ENCODE peak calls at places on chromosomes 6 and 20, in five cellular contexts. A is OCI-LY7, X is PC-3, N is endothelial cell of umbilical vein, K is GM23248. L is an unnamed sample.

GRCh38 chr20:60632420-60633262 is 619.4 kb upstream of the CDH4 start:
- DNase-seq in X (no peak), N (no peak), A (no peak), K (peak; percentile 20), L (no peak)

GRCh38 chr6:56246941-56247653 is at the start of gene COL21A1:
- DNase-seq in K (peak; percentile 53), A (no peak), X (peak; percentile 61), N (peak; percentile 35), L (peak; percentile 45)

GRCh38 chr6:154868143-154868594 is 126.9 kb upstream of the TIAM2 start:
- DNase-seq in X (peak; percentile 66), A (peak; percentile 64), N (peak; percentile 57), K (peak; percentile 84), L (peak; percentile 52)

GRCh38 chr6:105459049-105459448 is 56.2 kb upstream of the PREP start:
- DNase-seq in X (peak; percentile 56), A (no peak), K (no peak), N (peak; percentile 22), L (no peak)

GRCh38 chr6:167827062-167827587 is 414 bp downstream of the AFDN start:
- DNase-seq in X (peak; percentile 30), A (peak; percentile 53), N (no peak), K (peak; percentile 72), L (peak; percentile 17)

GRCh38 chr20:57061058-57061900 is 205.2 kb downstream of the BMP7 start:
- DNase-seq in X (peak; percentile 68), K (peak; percentile 52), A (peak; percentile 14), N (no peak), L (no peak)

GRCh38 chr6:28423546-28423945 is 19.7 kb downstream of the ZSCAN23 start:
- DNase-seq in N (no peak), K (no peak), A (no peak), X (no peak), L (no peak)

GRCh38 chr6:27862396-27863061 is 49.7 kb downstream of the OR2B2 start:
- DNase-seq in A (peak; percentile 35), X (peak; percentile 41), N (no peak), K (no peak), L (peak; percentile 6)

GRCh38 chr6:108847738-108848115 is 495 bp upstream of the ARMC2 start:
- DNase-seq in A (no peak), N (no peak), K (no peak), X (no peak), L (no peak)

GRCh38 chr6:69164564-69165252 is 529.6 kb downstream of the ADGRB3 start:
- DNase-seq in N (no peak), K (peak; percentile 3), X (peak; percentile 2), A (no peak), L (peak; percentile 18)

DNA sequence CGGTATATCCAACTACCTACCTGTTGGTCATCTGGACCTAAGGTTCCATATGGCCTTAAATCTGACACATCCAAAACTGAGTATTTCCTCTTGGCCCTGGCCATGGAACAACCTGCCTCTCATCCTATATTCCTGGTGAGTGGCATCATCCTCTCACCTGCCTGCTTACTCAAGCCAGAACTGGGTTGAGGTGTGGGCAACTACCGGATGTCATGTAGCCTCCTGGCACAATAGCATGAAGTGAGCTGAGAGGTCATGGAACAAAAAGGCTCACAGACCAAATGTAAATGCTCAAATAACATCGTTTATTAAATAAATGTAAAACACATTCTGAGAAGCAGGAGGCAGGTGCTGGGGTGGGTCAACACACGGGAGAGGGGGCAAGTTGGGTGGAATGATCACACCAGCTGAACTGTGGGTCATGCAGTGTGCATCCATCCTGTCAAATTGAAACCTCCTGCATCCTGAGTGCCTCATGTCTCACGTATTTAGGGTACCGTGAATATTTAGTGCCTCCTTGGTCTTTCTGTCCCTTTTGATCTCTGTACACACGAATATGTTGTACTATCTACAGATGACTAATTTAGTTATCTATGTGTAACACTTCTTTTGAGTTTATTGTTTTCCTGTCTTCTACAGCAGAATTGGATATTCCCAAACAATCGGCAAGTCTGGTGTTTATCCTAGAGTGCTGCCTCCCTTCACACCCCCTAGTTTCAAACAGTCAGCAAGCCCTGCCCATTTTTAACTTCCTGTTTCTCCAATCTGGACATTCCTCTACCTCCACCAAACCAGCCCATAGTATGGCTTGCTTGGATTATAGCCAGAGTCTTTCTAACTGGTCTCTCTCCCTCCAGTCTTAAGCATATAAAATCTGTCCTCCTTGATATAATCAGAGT is 7.9 kb upstream of the POU5F1 start:
- DNase-seq in X (no peak), K (no peak), A (no peak), N (peak; percentile 29), L (no peak)
- H2AFZ ChIP-seq in X (no peak overlapping the region), K (peak overlapping the region; percentile 17), A (no peak overlapping the region), N (peak overlapping the region; percentile 47), L (peak overlapping the region; percentile 24)

GRCh38 chr6:75128881-75129570 is 76.8 kb downstream of the COL12A1 start:
- DNase-seq in A (no peak), N (no peak), X (no peak), K (peak; percentile 45), L (peak; percentile 88)

GRCh38 chr6:75124983-75125382 is 80.9 kb downstream of the COL12A1 start:
- DNase-seq in X (no peak), N (no peak), K (no peak), A (no peak), L (peak; percentile 31)

GRCh38 chr6:75135447-75135846 is 70.4 kb downstream of the COL12A1 start:
- DNase-seq in N (no peak), X (no peak), A (no peak), K (peak; percentile 54), L (peak; percentile 50)

GRCh38 chr6:75126518-75126917 is 79.3 kb downstream of the COL12A1 start:
- DNase-seq in N (peak; percentile 52), A (no peak), K (no peak), X (no peak), L (no peak)

DNA sequence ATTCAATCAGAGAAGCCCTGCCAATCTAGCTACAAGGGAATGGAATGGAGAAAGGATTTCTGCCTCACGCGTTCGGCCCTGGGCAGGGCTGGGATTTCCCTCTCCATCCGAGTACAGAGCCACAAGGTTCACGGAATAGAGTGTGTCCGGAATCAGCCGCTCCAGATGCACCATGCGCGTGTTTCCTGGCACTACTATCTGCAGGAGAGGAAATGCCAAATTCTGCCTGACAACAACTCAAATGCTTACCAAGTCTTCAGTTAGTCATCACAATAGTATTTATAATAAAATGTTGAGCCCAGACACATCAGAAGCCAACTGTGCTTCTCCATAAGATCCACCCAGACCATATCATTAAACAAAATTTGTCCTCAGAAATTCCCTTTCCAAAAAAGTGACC is 75.1 kb downstream of the COL12A1 start:
- DNase-seq in A (no peak), X (peak; percentile 25), N (no peak), K (peak; percentile 76), L (peak; percentile 57)
- H2AFZ ChIP-seq in A (no peak overlapping the region), X (no peak overlapping the region), N (no peak overlapping the region), K (no peak overlapping the region), L (no peak overlapping the region)

DNA sequence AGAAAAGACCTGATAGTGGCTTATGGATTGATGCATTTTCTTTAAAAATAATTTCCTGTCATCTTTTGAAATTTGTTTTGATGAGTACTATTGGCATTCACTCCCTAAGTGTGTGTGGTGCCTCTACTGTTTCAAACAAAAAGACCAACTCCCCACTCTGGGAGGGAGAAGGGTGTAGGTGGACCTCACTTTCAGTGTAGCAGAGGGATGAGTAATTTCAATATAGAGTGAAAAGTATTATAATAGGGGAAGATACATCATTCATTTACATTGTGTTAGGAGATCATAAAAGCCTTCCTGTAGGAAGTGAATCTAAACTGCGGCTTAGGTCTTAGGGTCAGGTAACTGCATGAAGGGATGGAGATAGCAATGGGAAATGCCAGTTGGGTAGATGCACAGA is 46.4 kb downstream of the SAMD3 start:
- DNase-seq in N (no peak), X (no peak), A (no peak), K (no peak), L (no peak)
- H2AFZ ChIP-seq in N (no peak overlapping the region), X (no peak overlapping the region), A (no peak overlapping the region), K (no peak overlapping the region), L (no peak overlapping the region)

GRCh38 chr20:62901891-62902290 is 24.4 kb downstream of the DIDO1 start:
- DNase-seq in K (no peak), N (no peak), A (no peak), X (no peak), L (no peak)

GRCh38 chr20:62898970-62899632 is 27.2 kb downstream of the DIDO1 start:
- DNase-seq in K (no peak), N (no peak), A (no peak), X (no peak), L (no peak)

GRCh38 chr20:62899633-62900051 is 26.7 kb downstream of the DIDO1 start:
- DNase-seq in X (no peak), A (no peak), K (peak; percentile 32), N (no peak), L (no peak)

GRCh38 chr20:62900692-62901584 is 25.4 kb downstream of the DIDO1 start:
- DNase-seq in K (peak; percentile 30), X (peak; percentile 76), A (peak; percentile 46), N (peak; percentile 19), L (peak; percentile 23)

GRCh38 chr20:62900052-62900691 is 26.1 kb downstream of the DIDO1 start:
- DNase-seq in N (peak; percentile 73), A (peak; percentile 75), X (peak; percentile 74), K (peak; percentile 88), L (peak; percentile 58)
- H2AFZ ChIP-seq in N (no peak overlapping the region), A (no peak overlapping the region), X (no peak overlapping the region), K (no peak overlapping the region), L (no peak overlapping the region)

DNA sequence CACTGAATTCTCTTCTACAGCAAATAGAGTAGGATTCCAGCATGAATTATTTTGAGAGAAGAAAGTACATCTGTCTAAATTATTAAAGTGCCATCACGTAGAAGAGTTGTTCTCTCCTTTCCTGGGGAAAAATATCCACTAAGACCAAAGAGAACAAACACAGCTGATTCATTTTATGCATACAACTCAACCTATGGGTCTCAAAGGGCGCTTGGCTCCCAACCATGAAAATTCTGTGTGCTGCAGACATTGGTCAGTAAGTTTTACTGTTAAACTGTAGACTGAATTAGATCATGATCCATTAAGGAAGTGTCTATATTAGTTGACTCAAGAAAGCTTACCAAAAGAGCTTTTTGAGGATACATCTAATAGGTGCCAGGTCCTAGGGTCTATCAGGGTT is 83.5 kb downstream of the FRK start:
- DNase-seq in A (no peak), X (no peak), K (no peak), N (no peak), L (no peak)
- H2AFZ ChIP-seq in A (no peak overlapping the region), X (no peak overlapping the region), K (no peak overlapping the region), N (no peak overlapping the region), L (no peak overlapping the region)

GRCh38 chr6:136563386-136564152 is 13.3 kb upstream of the MAP7 start:
- DNase-seq in A (no peak), N (no peak), X (no peak), K (no peak), L (no peak)

GRCh38 chr6:136564170-136564569 is 13.9 kb upstream of the MAP7 start:
- DNase-seq in K (no peak), N (no peak), X (no peak), A (no peak), L (no peak)

GRCh38 chr6:136566851-136567250 is 16.6 kb upstream of the MAP7 start:
- DNase-seq in K (no peak), X (peak; percentile 4), A (no peak), N (peak; percentile 49), L (no peak)

GRCh38 chr6:136566007-136566487 is 15.8 kb upstream of the MAP7 start:
- DNase-seq in N (no peak), A (no peak), K (no peak), X (peak; percentile 75), L (no peak)

GRCh38 chr6:136562211-136562610 is 12.0 kb upstream of the MAP7 start:
- DNase-seq in K (no peak), A (no peak), X (no peak), N (no peak), L (no peak)
- H2AFZ ChIP-seq in K (no peak overlapping the region), A (no peak overlapping the region), X (no peak overlapping the region), N (no peak overlapping the region), L (no peak overlapping the region)

GRCh38 chr20:44747166-44748004 is 1.7 kb downstream of the KCNK15 start:
- DNase-seq in X (peak; percentile 97), A (peak; percentile 78), K (peak; percentile 82), N (peak; percentile 63), L (peak; percentile 60)
- H2AFZ ChIP-seq in X (peak overlapping the region; percentile 52), A (peak overlapping the region; percentile 58), K (no peak overlapping the region), N (no peak overlapping the region), L (no peak overlapping the region)

L was measured in fibroblast of lung.